ENCODE peak calls at places on chromosomes 7 and 10, in four cellular contexts. One of them, this sample, is unnamed.

GRCh38 chr7:13932131-13932530 is 57.3 kb downstream of the ETV1 start:
- DNase-seq in K562: no peak
- DNase-seq in GM12892: no peak
- DNase-seq in GM12878: no peak
- DNase-seq in this sample: no peak

GRCh38 chr10:86689146-86689545 is 20.8 kb downstream of the LDB3 start:
- DNase-seq in GM12878: no peak
- DNase-seq in GM12892: no peak
- DNase-seq in K562: no peak
- DNase-seq in this sample: no peak

GRCh38 chr10:3111626-3112220 is 44.4 kb downstream of the PFKP start:
- DNase-seq in K562: no peak
- DNase-seq in GM12878: no peak
- DNase-seq in GM12892: no peak
- DNase-seq in this sample: no peak

GRCh38 chr7:134886353-134887057 is 99.8 kb upstream of the AGBL3 start:
- DNase-seq in GM12892: no peak
- DNase-seq in K562: no peak
- DNase-seq in GM12878: no peak
- DNase-seq in this sample: no peak

GRCh38 chr10:11783558-11783865 is 39.6 kb upstream of the PROSER2 start:
- DNase-seq in GM12878: no peak
- DNase-seq in GM12892: no peak
- DNase-seq in K562: no peak
- DNase-seq in this sample: no peak

GRCh38 chr10:102449321-102450123 is 1.8 kb downstream of the C10orf95 start:
- DNase-seq in K562: peak; percentile 90
- DNase-seq in GM12892: no peak
- DNase-seq in GM12878: peak; percentile 55
- DNase-seq in this sample: no peak

GRCh38 chr10:8158439-8159071 is 104.1 kb downstream of the GATA3 start:
- DNase-seq in GM12892: no peak
- DNase-seq in GM12878: no peak
- DNase-seq in K562: no peak
- DNase-seq in this sample: no peak

GRCh38 chr10:778626-779330 is 89.3 kb upstream of the DIP2C start:
- DNase-seq in GM12892: no peak
- DNase-seq in GM12878: no peak
- DNase-seq in K562: no peak
- DNase-seq in this sample: no peak

GRCh38 chr7:134067164-134067563 is 60.0 kb upstream of the LRGUK start:
- DNase-seq in GM12878: no peak
- DNase-seq in K562: peak; percentile 51
- DNase-seq in GM12892: no peak
- DNase-seq in this sample: no peak

GRCh38 chr10:63120554-63120953 is 12.6 kb upstream of the NRBF2 start:
- DNase-seq in GM12892: no peak
- DNase-seq in GM12878: no peak
- DNase-seq in K562: no peak
- DNase-seq in this sample: no peak

GRCh38 chr7:17939111-17939669 is 1.1 kb downstream of the SNX13 start:
- DNase-seq in GM12878: no peak
- DNase-seq in K562: peak; percentile 20
- DNase-seq in GM12892: no peak
- DNase-seq in this sample: no peak

GRCh38 chr10:46033602-46034011 is 3.2 kb upstream of the NCOA4 start:
- DNase-seq in K562: no peak
- DNase-seq in GM12878: no peak
- DNase-seq in GM12892: no peak
- DNase-seq in this sample: no peak

GRCh38 chr7:66894463-66895080 is 26.5 kb upstream of the TMEM248 start:
- DNase-seq in GM12892: no peak
- DNase-seq in GM12878: no peak
- DNase-seq in K562: peak; percentile 37
- DNase-seq in this sample: no peak

GRCh38 chr10:132538790-132539421 is 1.3 kb downstream of the INPP5A start:
- DNase-seq in GM12878: no peak
- DNase-seq in GM12892: no peak
- DNase-seq in K562: no peak
- DNase-seq in this sample: no peak

GRCh38 chr10:122165492-122165832 is 105.6 kb upstream of the BTBD16 start:
- DNase-seq in GM12878: no peak
- DNase-seq in GM12892: no peak
- DNase-seq in K562: no peak
- DNase-seq in this sample: no peak

GRCh38 chr7:64884085-64884912 is 18.8 kb upstream of the ZNF273 start:
- DNase-seq in GM12878: no peak
- DNase-seq in K562: no peak
- DNase-seq in GM12892: no peak
- DNase-seq in this sample: no peak

GRCh38 chr7:90488220-90488619 is 18.8 kb downstream of the PTTG1IP2 start:
- DNase-seq in GM12878: no peak
- DNase-seq in GM12892: no peak
- DNase-seq in K562: no peak
- DNase-seq in this sample: no peak

GRCh38 chr7:152459724-152460251 is 24.0 kb upstream of the KMT2C start:
- DNase-seq in K562: peak; percentile 47
- DNase-seq in GM12878: no peak
- DNase-seq in GM12892: no peak
- DNase-seq in this sample: no peak

GRCh38 chr7:117158941-117159705 is 163.7 kb downstream of the WNT2 start:
- DNase-seq in GM12892: no peak
- DNase-seq in K562: no peak
- DNase-seq in GM12878: no peak
- DNase-seq in this sample: no peak

GRCh38 chr10:101293007-101293723 is 60.8 kb upstream of the BTRC start:
- DNase-seq in GM12878: no peak
- DNase-seq in GM12892: no peak
- DNase-seq in K562: no peak
- DNase-seq in this sample: no peak

GRCh38 chr10:49594594-49594993 is 15.5 kb upstream of the SLC18A3 start:
- DNase-seq in GM12878: no peak
- DNase-seq in K562: peak; percentile 73
- DNase-seq in GM12892: no peak
- DNase-seq in this sample: no peak

DNA sequence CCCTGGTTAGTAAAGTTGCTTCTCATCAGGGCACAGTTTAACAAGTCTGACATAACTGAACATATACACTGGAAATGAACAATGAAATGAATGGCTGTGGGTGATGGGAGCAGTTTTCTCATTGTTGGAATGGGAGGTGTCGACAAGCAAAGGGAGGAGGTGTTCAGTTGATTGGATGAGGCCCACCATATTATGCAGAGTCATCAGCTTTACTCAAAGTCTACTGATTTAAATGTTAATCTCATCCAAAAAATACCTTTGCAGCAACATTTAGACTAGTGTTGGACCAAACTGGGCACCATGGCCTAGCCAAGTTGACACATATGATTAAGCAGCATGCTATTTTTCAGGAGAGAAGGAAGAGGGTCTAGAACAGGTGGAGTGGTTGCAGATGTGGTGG is 201.7 kb downstream of the RAMP3 start:
- DNase-seq in K562: no peak
- DNase-seq in GM12892: no peak
- DNase-seq in GM12878: no peak
- DNase-seq in this sample: no peak
- TF ChIP-seq POLR2AphosphoS5 in K562: no peak
- TF ChIP-seq POLR2AphosphoS5 in GM12892: no peak
- TF ChIP-seq POLR2AphosphoS5 in GM12878: no peak
- TF ChIP-seq POLR2AphosphoS5 in this sample: no peak

GRCh38 chr7:24978837-24979469 is 1.0 kb downstream of the OSBPL3 start:
- DNase-seq in K562: peak; percentile 54
- DNase-seq in GM12892: no peak
- DNase-seq in GM12878: no peak
- DNase-seq in this sample: no peak
- TF ChIP-seq POLR2A in K562: no peak
- TF ChIP-seq POLR2A in GM12892: no peak
- TF ChIP-seq POLR2A in GM12878: no peak
- TF ChIP-seq POLR2A in this sample: no peak

DNA sequence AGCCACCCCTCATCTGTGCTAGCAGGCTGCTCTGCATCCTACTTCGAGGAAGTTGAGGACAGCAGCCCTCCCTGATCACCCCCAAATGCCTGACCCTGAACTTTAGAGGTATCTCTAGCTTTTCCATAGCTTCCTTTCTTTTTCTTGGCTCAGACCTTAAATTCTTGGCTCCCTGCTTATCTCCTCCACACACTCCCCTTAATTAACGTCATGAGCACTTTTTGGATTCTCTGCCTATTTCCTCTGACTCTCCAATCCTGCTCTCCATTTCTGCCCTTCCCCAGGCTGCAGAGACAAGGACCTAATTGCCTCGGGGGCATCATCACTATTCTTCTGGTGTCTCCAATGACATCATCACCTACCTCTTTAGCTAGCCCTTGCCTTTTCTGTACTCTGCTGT is 40.8 kb upstream of the SEC61G start:
- DNase-seq in GM12878: no peak
- DNase-seq in K562: no peak
- DNase-seq in GM12892: no peak
- DNase-seq in this sample: no peak
- TF ChIP-seq TAF1 in GM12878: no peak
- TF ChIP-seq TAF1 in K562: no peak
- TF ChIP-seq TAF1 in GM12892: no peak
- TF ChIP-seq TAF1 in this sample: no peak

GRCh38 chr7:128390871-128391565 is 18.8 kb downstream of the IMPDH1 start:
- DNase-seq in GM12878: no peak
- DNase-seq in K562: no peak
- DNase-seq in GM12892: no peak
- DNase-seq in this sample: no peak
- TF ChIP-seq POLR2AphosphoS5 in GM12878: no peak
- TF ChIP-seq POLR2AphosphoS5 in K562: no peak
- TF ChIP-seq POLR2AphosphoS5 in GM12892: no peak
- TF ChIP-seq POLR2AphosphoS5 in this sample: peak; percentile 1

GRCh38 chr7:43582503-43583423 is at the start of gene STK17A:
- DNase-seq in K562: peak; percentile 94
- DNase-seq in GM12892: peak; percentile 74
- DNase-seq in GM12878: peak; percentile 82
- DNase-seq in this sample: peak; percentile 72
- TF ChIP-seq POLR2A in K562: peak; percentile 86
- TF ChIP-seq POLR2A in GM12892: peak; percentile 97
- TF ChIP-seq POLR2A in GM12878: peak; percentile 93
- TF ChIP-seq POLR2A in this sample: peak; percentile 94

GRCh38 chr7:120700806-120701205 is 157.1 kb downstream of the TSPAN12 start:
- DNase-seq in GM12892: no peak
- DNase-seq in K562: no peak
- DNase-seq in GM12878: no peak
- DNase-seq in this sample: no peak

GRCh38 chr7:120691915-120692314 is 166.0 kb downstream of the TSPAN12 start:
- DNase-seq in K562: no peak
- DNase-seq in GM12878: no peak
- DNase-seq in GM12892: no peak
- DNase-seq in this sample: no peak

GRCh38 chr7:120695848-120696247 is 162.1 kb downstream of the TSPAN12 start:
- DNase-seq in GM12878: no peak
- DNase-seq in GM12892: no peak
- DNase-seq in K562: no peak
- DNase-seq in this sample: no peak
- TF ChIP-seq TAF1 in GM12878: no peak
- TF ChIP-seq TAF1 in GM12892: no peak
- TF ChIP-seq TAF1 in K562: no peak
- TF ChIP-seq TAF1 in this sample: no peak

GRCh38 chr7:105521731-105522458 is at the start of gene PUS7:
- DNase-seq in GM12878: no peak
- DNase-seq in K562: peak; percentile 98
- DNase-seq in GM12892: peak; percentile 92
- DNase-seq in this sample: peak; percentile 89
- TF ChIP-seq POLR2AphosphoS5 in GM12878: peak; percentile 62
- TF ChIP-seq POLR2AphosphoS5 in K562: peak; percentile 78
- TF ChIP-seq POLR2AphosphoS5 in GM12892: peak; percentile 88
- TF ChIP-seq POLR2AphosphoS5 in this sample: peak; percentile 64

GRCh38 chr7:112939589-112940313 is 146.9 kb downstream of the GPR85 start:
- DNase-seq in GM12878: peak; percentile 97
- DNase-seq in K562: peak; percentile 100
- DNase-seq in GM12892: peak; percentile 81
- DNase-seq in this sample: peak; percentile 81
- TF ChIP-seq POLR2A in GM12878: peak; percentile 77
- TF ChIP-seq POLR2A in K562: peak; percentile 90
- TF ChIP-seq POLR2A in GM12892: no peak
- TF ChIP-seq POLR2A in this sample: no peak